ENCODE peak calls at places on chromosomes 5 and 9, in nine cellular contexts. A is kidney tubule cell, P is Right ventricle myocardium superior, G is brain microvascular endothelial cell, D is GF-D8, T is T47D, Z is kidney epithelial cell, Y is left cardiac atrium, O is fibroblast of the conjunctiva. H is an unnamed sample.

GRCh38 chr5:133934311-133934710 is 34.1 kb downstream of the C5orf15 start:
- DNase-seq in Y (no peak), D (no peak), Z (no peak), P (no peak), G (no peak), A (no peak), T (no peak), O (no peak), H (no peak)

GRCh38 chr9:121860744-121861143 is 209.3 kb downstream of the DAB2IP start:
- DNase-seq in G (peak), P (peak), T (peak), Y (peak), D (no peak), O (peak), Z (no peak), A (peak), H (peak)

GRCh38 chr9:32500768-32501167 is 25.2 kb downstream of the RIGI start:
- DNase-seq in T (no peak), Z (peak), A (peak), O (no peak), Y (no peak), P (no peak), G (peak), D (no peak), H (no peak)

GRCh38 chr5:103414598-103414997 is 148.0 kb downstream of the NUDT12 start:
- DNase-seq in Z (no peak), A (peak), G (no peak), T (no peak), Y (no peak), D (no peak), P (no peak), O (no peak), H (no peak)

GRCh38 chr5:4216142-4216541 is 620.5 kb downstream of the IRX1 start:
- DNase-seq in O (no peak), T (no peak), Z (no peak), A (no peak), G (no peak), Y (no peak), P (no peak), D (no peak), H (no peak)

GRCh38 chr5:107271682-107272350 is 398.9 kb downstream of the EFNA5 start:
- DNase-seq in P (no peak), A (no peak), D (no peak), O (no peak), G (no peak), T (no peak), Z (no peak), Y (no peak), H (no peak)

GRCh38 chr9:137167113-137167751 is 2.6 kb downstream of the LRRC26 start:
- DNase-seq in Y (no peak), T (peak), D (no peak), P (no peak), G (no peak), O (no peak), Z (no peak), A (no peak), H (no peak)

GRCh38 chr9:100063185-100063584 is 35.6 kb downstream of the ERP44 start:
- DNase-seq in Y (no peak), O (no peak), D (no peak), T (no peak), P (no peak), G (no peak), A (peak), Z (no peak), H (no peak)

GRCh38 chr9:71652480-71652879 is 115.8 kb downstream of the CEMIP2 start:
- DNase-seq in O (no peak), T (peak), A (no peak), P (no peak), G (no peak), Z (no peak), Y (no peak), D (no peak), H (no peak)

GRCh38 chr5:142699105-142699720 is 13.3 kb upstream of the FGF1 start:
- DNase-seq in Z (no peak), D (peak), A (peak), Y (peak), T (peak), O (peak), G (peak), P (peak), H (peak)

GRCh38 chr5:65027149-65027548 is 258.4 kb downstream of the CWC27 start:
- DNase-seq in Y (no peak), T (no peak), O (no peak), D (no peak), G (no peak), A (no peak), Z (no peak), P (no peak), H (no peak)

GRCh38 chr9:3451956-3452355 is 73.8 kb downstream of the RFX3 start:
- DNase-seq in G (no peak), T (no peak), O (no peak), Y (no peak), A (no peak), Z (no peak), D (no peak), P (no peak), H (no peak)

GRCh38 chr9:113483676-113484257 is 20.2 kb downstream of the RGS3 start:
- DNase-seq in Y (no peak), T (no peak), D (no peak), G (no peak), Z (no peak), P (no peak), O (no peak), A (no peak), H (no peak)

GRCh38 chr5:74296685-74297084 is 343.8 kb downstream of the ENC1 start:
- DNase-seq in O (peak), D (no peak), T (no peak), G (peak), Y (peak), A (peak), P (peak), Z (no peak), H (peak)

GRCh38 chr5:39675676-39676075 is 250.9 kb upstream of the DAB2 start:
- DNase-seq in P (no peak), Z (no peak), G (no peak), A (no peak), Y (no peak), D (no peak), O (no peak), T (no peak), H (no peak)

GRCh38 chr9:98180996-98181395 is 11.4 kb downstream of the CORO2A start:
- DNase-seq in D (no peak), G (no peak), Z (no peak), P (no peak), A (no peak), O (no peak), Y (no peak), T (no peak), H (no peak)

GRCh38 chr5:16863380-16864007 is 72.6 kb downstream of the MYO10 start:
- DNase-seq in G (no peak), T (peak), D (no peak), Z (no peak), A (no peak), O (no peak), Y (no peak), P (no peak), H (no peak)

GRCh38 chr9:95075700-95076099 is 241.8 kb downstream of the FANCC start:
- DNase-seq in T (no peak), Z (no peak), G (no peak), A (no peak), P (no peak), Y (no peak), D (no peak), O (no peak), H (no peak)

GRCh38 chr5:92687793-92688467 is 893.1 kb downstream of the NR2F1-AS1 start:
- DNase-seq in P (no peak), Z (no peak), G (peak), A (peak), O (peak), D (no peak), T (peak), Y (no peak), H (peak)

GRCh38 chr9:119839888-119840287 is 470.7 kb upstream of the BRINP1 start:
- DNase-seq in G (no peak), D (no peak), T (no peak), A (no peak), Z (no peak), P (no peak), O (no peak), Y (no peak), H (no peak)

GRCh38 chr5:59221769-59222168 is 638.9 kb downstream of the RAB3C start:
- DNase-seq in G (no peak), O (no peak), Y (no peak), Z (no peak), P (no peak), D (no peak), T (no peak), A (no peak), H (no peak)

GRCh38 chr5:139453683-139454567 is 8.6 kb downstream of the ECSCR start:
- DNase-seq in T (no peak), D (no peak), Y (no peak), O (no peak), P (no peak), A (no peak), G (no peak), Z (no peak), H (peak)

GRCh38 chr9:85536076-85536475 is 205.7 kb downstream of the AGTPBP1 start:
- DNase-seq in G (peak), A (peak), Z (no peak), O (peak), P (peak), T (no peak), D (no peak), Y (peak), H (peak)

GRCh38 chr9:124390812-124391658 is 24.2 kb downstream of the PSMB7 start:
- DNase-seq in A (no peak), Y (no peak), G (no peak), Z (no peak), D (no peak), T (peak), P (no peak), O (no peak), H (no peak)

H was measured in MG63.